ENCODE peak calls at places on chromosomes 4 and X, in nine cellular contexts. N is WERI-Rb-1, X is foreskin fibroblast, S is GM23338, Q is thoracic aorta, T is astrocyte of the spinal cord, F is BE2C, W is PC-3, D is fibroblast of villous mesenchyme. M is an unnamed sample.

GRCh38 chrX:133781174-133781573 is 204.2 kb downstream of the GPC3 start:
- DNase-seq in T (no peak), W (no peak), X (peak), F (no peak), Q (no peak), N (no peak), S (no peak), D (no peak), M (no peak)

GRCh38 chr4:38740303-38740702 is 42.5 kb downstream of the TLR10 start:
- DNase-seq in N (no peak), X (no peak), S (no peak), F (no peak), D (no peak), W (no peak), T (no peak), Q (no peak), M (no peak)

GRCh38 chrX:45758319-45758718 is 557.6 kb upstream of the DIPK2B start:
- DNase-seq in X (peak), S (no peak), W (peak), T (peak), F (no peak), D (peak), Q (no peak), N (no peak), M (no peak)

GRCh38 chr4:99413160-99413559 is 22.0 kb downstream of the ADH7 start:
- DNase-seq in S (no peak), D (no peak), W (no peak), F (no peak), T (no peak), X (no peak), Q (no peak), N (no peak), M (no peak)

GRCh38 chr4:13543648-13544555 is at the start of gene NKX3-2:
- DNase-seq in X (peak), W (peak), S (peak), T (no peak), Q (no peak), F (no peak), D (no peak), N (no peak), M (no peak)

GRCh38 chrX:125205084-125205917 is 114.4 kb upstream of the TEX13C start:
- DNase-seq in F (peak), Q (no peak), D (no peak), W (peak), N (no peak), X (peak), T (peak), S (peak), M (no peak)

GRCh38 chr4:13953083-13953482 is 325.6 kb upstream of the BOD1L1 start:
- DNase-seq in W (no peak), Q (no peak), S (no peak), F (no peak), N (no peak), X (no peak), T (no peak), D (no peak), M (no peak)

GRCh38 chr4:189084671-189085070 is 856.0 kb upstream of the FRG1 start:
- DNase-seq in D (no peak), W (no peak), Q (no peak), X (no peak), S (peak), N (no peak), F (peak), T (no peak), M (no peak)

GRCh38 chr4:63085091-63085490 is 1324.2 kb downstream of the TECRL start:
- DNase-seq in Q (no peak), T (no peak), S (no peak), D (no peak), F (no peak), X (no peak), W (peak), N (no peak), M (no peak)

GRCh38 chr4:5409980-5410618 is 298.3 kb downstream of the EVC2 start:
- DNase-seq in F (no peak), T (no peak), N (peak), Q (no peak), S (peak), D (no peak), X (no peak), W (no peak), M (no peak)

GRCh38 chrX:38342853-38343778 is 9.3 kb upstream of the OTC start:
- DNase-seq in X (no peak), F (no peak), N (no peak), W (no peak), S (no peak), D (no peak), T (no peak), Q (no peak), M (no peak)

GRCh38 chr4:185863946-185864345 is 52.0 kb upstream of the SORBS2 start:
- DNase-seq in X (no peak), N (no peak), S (no peak), Q (no peak), D (no peak), W (no peak), T (no peak), F (no peak), M (no peak)

GRCh38 chr4:176791591-176792347 is 953 bp downstream of the VEGFC start:
- DNase-seq in X (peak), S (peak), D (peak), Q (no peak), T (peak), F (peak), N (peak), W (peak), M (no peak)

GRCh38 chr4:166252487-166253402 is 379.7 kb downstream of the TLL1 start:
- DNase-seq in W (peak), T (peak), X (peak), Q (no peak), D (peak), F (peak), N (peak), S (peak), M (no peak)

GRCh38 chrX:40579880-40580536 is 762 bp upstream of the ATP6AP2 start:
- DNase-seq in F (no peak), T (peak), Q (no peak), D (no peak), W (no peak), N (no peak), S (peak), X (peak), M (no peak)

GRCh38 chr4:183260491-183261151 is 59.5 kb downstream of the CLDN22 start:
- DNase-seq in X (no peak), S (no peak), F (no peak), D (no peak), N (no peak), W (peak), Q (no peak), T (no peak), M (no peak)

GRCh38 chr4:183399166-183399565 is 45.3 kb upstream of the CDKN2AIP start:
- DNase-seq in S (peak), T (no peak), X (no peak), N (no peak), F (no peak), D (no peak), Q (no peak), W (no peak), M (no peak)

GRCh38 chr4:152935138-152935537 is 985 bp upstream of the FHDC1 start:
- DNase-seq in X (peak), Q (no peak), N (peak), W (peak), S (peak), D (no peak), T (no peak), F (no peak), M (no peak)

GRCh38 chrX:70030242-70030823 is 19.4 kb downstream of the AWAT2 start:
- DNase-seq in S (peak), D (peak), X (peak), Q (no peak), F (peak), T (peak), N (peak), W (peak), M (no peak)

GRCh38 chr4:109703664-109704351 is 563 bp upstream of the CASP6 start:
- DNase-seq in N (no peak), F (no peak), Q (no peak), W (peak), S (no peak), T (no peak), D (peak), X (peak), M (no peak)

GRCh38 chrX:148380614-148381561 is 119.5 kb upstream of the AFF2 start:
- DNase-seq in T (no peak), Q (no peak), X (no peak), F (no peak), S (no peak), W (no peak), N (no peak), D (no peak), M (peak)

GRCh38 chr4:1154523-1155182 is 17.7 kb downstream of the SPON2 start:
- DNase-seq in T (no peak), Q (peak), S (no peak), W (no peak), F (no peak), N (no peak), D (peak), X (peak), M (no peak)

GRCh38 chr4:21476753-21477152 is 471.8 kb downstream of the KCNIP4 start:
- DNase-seq in N (no peak), W (peak), S (peak), X (no peak), D (peak), T (peak), Q (no peak), F (no peak), M (no peak)

GRCh38 chr4:54277691-54278090 is 48.6 kb downstream of the PDGFRA start:
- DNase-seq in F (no peak), Q (no peak), S (no peak), T (peak), D (peak), N (no peak), W (peak), X (peak), M (no peak)

GRCh38 chrX:44735498-44735897 is 108.3 kb upstream of the DUSP21 start:
- DNase-seq in D (no peak), W (peak), T (no peak), X (no peak), S (no peak), N (no peak), Q (no peak), F (no peak), M (no peak)

GRCh38 chrX:107710617-107711391 is 64.8 kb downstream of the TSC22D3 start:
- DNase-seq in S (peak), X (peak), W (peak), N (no peak), T (peak), F (no peak), Q (no peak), D (peak), M (peak)

DNA sequence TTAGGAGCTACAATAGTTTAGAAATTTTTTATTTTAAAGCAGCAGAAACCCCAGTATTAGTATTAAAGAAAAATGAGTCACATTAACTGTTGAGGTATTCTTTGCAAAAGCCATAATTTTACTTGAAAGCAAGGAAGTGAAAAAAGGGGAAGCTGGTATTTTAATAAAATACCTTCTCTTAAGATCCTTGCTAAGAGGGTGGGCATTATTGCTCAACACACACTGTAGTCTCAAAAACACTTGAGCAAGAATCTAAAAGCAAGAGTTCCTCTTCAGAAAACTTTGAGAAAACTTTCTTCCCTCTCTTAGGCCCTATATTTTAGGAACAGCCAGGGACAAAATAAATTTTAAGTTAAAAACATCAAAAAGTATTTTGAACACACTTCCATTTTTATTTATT is 259.4 kb upstream of the DIAPH2 start:
- DNase-seq in S (no peak), W (no peak), X (no peak), F (no peak), T (no peak), Q (no peak), D (no peak), N (no peak), M (no peak)
- H3K4me3 ChIP-seq in S (no peak), W (no peak), X (no peak), F (no peak), T (no peak), Q (no peak), D (no peak), N (no peak), M (no peak)

DNA sequence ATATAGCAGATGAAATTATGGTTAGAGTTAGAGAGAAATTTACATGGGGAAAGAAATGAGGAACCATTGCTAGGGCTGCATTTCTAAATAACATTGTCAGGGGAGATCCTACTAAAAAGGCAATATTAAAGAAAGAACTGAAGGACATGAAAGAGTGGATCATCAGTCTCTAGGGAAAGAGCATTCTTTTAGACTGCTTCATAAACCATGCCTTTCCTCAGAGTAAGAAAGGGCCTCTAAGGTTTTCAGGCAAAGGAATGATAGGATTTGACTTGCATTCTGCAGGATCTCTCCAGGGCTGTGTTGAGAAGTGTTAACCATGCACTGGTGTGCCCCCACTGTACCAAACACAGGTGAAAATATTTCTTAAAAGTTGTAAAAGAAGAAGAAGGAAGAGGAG is 385.4 kb upstream of the MAD2L1 start:
- DNase-seq in Q (no peak), N (no peak), D (no peak), F (no peak), X (peak), W (no peak), T (peak), S (no peak), M (no peak)
- TF ChIP-seq CTCF in Q (no peak), N (no peak), D (no peak), F (no peak), X (no peak), W (no peak), T (no peak), S (no peak), M (no peak)

DNA sequence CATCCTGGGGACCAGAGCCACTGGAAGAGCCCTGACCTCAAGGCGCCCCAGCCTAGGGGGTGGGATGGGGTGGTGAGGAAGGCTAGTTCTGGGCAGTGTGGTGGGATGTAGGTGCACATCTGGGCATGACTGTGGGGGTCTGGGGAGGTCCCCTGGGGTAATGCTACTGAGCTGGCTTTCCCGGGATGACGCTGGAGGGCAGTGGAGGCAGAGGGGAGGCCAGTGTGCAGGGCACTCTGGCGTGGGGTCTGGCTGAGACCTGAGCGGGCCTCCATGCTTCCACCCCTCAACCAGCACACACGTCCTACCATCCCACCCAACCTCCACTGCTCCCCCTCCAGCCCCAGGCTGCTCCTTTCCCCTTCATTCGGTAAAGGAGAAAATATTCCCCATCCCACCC is 4.8 kb upstream of the SH3BP2 start:
- DNase-seq in W (no peak), Q (no peak), S (no peak), F (no peak), X (no peak), T (no peak), D (no peak), N (no peak), M (no peak)
- H3K4me3 ChIP-seq in W (no peak), Q (no peak), S (no peak), F (no peak), X (no peak), T (no peak), D (no peak), N (no peak), M (no peak)

GRCh38 chrX:49073641-49074575 is at the start of gene PRAF2:
- DNase-seq in T (peak), S (peak), N (peak), X (peak), Q (peak), W (no peak), F (peak), D (peak), M (peak)
- TF ChIP-seq CTCF in T (no peak), S (no peak), N (no peak), X (no peak), Q (no peak), W (no peak), F (no peak), D (no peak), M (no peak)

DNA sequence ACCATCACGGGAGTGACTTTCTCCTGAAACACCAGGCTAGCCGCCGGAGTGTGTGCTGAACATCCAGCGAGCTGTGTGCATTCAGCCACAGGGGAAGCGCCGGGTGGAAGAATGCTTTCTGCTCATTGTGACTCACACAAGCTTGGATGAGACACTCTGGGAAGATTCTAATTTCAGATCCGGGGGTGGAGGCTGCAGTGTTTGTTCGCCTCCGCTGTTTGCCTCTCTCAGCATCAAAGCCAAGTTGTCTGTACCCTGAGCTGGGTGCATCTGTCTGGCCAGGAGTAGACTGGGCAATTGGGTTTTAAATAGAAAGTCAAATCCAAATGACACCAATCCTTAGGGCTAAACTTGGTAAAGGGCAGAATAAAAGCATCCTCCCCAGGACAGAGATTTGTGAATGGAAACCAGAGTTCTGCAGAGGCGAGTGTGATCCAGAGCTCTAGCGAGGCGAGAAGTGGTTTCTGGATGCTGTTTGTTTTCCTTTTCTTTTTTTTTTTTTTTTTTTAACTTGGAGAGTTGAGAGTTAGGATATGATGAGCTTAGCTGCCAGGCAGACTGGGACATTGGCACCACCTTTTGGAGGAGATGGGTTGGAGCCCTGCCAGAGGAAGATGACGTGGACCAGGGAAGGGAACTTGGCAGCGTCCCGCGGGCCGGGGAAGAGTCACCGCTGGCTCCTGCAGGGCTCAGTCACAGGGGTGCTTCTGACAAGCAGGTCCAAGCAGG is 196.0 kb upstream of the PSAPL1 start:
- DNase-seq in W (peak), S (no peak), N (no peak), X (peak), T (peak), Q (peak), F (peak), D (peak), M (no peak)
- H3K4me3 ChIP-seq in W (peak), S (no peak), N (no peak), X (peak), T (no peak), Q (no peak), F (no peak), D (no peak), M (no peak)

GRCh38 chr4:113145519-113146291 is 96.3 kb downstream of the ANK2 start:
- DNase-seq in X (no peak), D (no peak), T (no peak), N (peak), S (peak), Q (no peak), W (no peak), F (peak), M (no peak)
- TF ChIP-seq CTCF in X (no peak), D (no peak), T (no peak), N (no peak), S (no peak), Q (no peak), W (no peak), F (no peak), M (no peak)

GRCh38 chrX:26873736-26874135 is 589.4 kb downstream of the PPP4R3C start:
- DNase-seq in F (no peak), D (no peak), W (no peak), S (no peak), N (no peak), Q (no peak), T (no peak), X (no peak), M (no peak)

DNA sequence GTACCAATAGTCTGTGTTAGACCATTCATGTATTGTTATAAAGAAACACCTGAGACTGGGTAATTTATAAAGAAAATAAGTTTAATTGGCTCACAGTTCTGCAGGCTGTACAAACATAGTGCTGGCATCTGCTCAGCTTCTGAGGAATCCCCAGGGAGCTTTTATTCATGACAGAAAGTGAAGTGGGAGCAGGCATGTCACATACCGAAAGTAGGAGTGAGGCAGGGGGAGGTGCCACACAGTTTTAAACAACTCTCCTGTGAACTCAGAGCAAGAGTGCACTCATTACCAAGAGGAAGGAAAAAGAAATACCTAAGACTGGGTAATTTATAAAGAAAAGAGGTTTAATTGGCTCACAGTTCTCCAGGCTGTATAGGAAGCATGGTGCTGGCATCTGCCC is 591.2 kb downstream of the PPP4R3C start:
- DNase-seq in S (no peak), N (no peak), X (no peak), F (no peak), W (no peak), Q (no peak), D (no peak), T (no peak), M (no peak)
- H3K4me3 ChIP-seq in S (no peak), N (no peak), X (no peak), F (no peak), W (no peak), Q (no peak), D (no peak), T (no peak), M (no peak)